ENCODE peak calls at places on chromosomes 12 and 14, in five cellular contexts. J is CD8-positive, alpha-beta T cell; I is foreskin fibroblast; Z is cardiac fibroblast; M is fibroblast of pulmonary artery. L is an unnamed sample.

GRCh38 chr12:51823875-51824565 is 24.5 kb downstream of the FIGNL2 start:
- DNase-seq in Z (peak), M (peak), I (peak), J (no peak), L (no peak)

GRCh38 chr12:64560395-64561301 is 49.6 kb upstream of the RASSF3 start:
- DNase-seq in I (peak), M (peak), Z (peak), J (no peak), L (no peak)

GRCh38 chr14:39315859-39316444 is 82.2 kb downstream of the MIA2 start:
- DNase-seq in I (no peak), Z (no peak), J (no peak), M (no peak), L (no peak)

GRCh38 chr14:55813635-55814034 is 233.6 kb downstream of the KTN1 start:
- DNase-seq in J (no peak), I (no peak), M (no peak), Z (no peak), L (no peak)

GRCh38 chr12:78185109-78185508 is 354.4 kb downstream of the NAV3 start:
- DNase-seq in M (no peak), I (peak), Z (no peak), J (no peak), L (no peak)

GRCh38 chr12:116026768-116027550 is 250.5 kb downstream of the MED13L start:
- DNase-seq in I (no peak), Z (no peak), M (no peak), J (no peak), L (no peak)

GRCh38 chr14:87686736-87687135 is 306.2 kb downstream of the GALC start:
- DNase-seq in M (no peak), I (no peak), J (no peak), Z (no peak), L (no peak)

GRCh38 chr12:75553398-75553797 is 42.0 kb upstream of the KRR1 start:
- DNase-seq in M (no peak), Z (no peak), J (no peak), I (no peak), L (no peak)

GRCh38 chr12:106645465-106646330 is 62.9 kb downstream of the RFX4 start:
- DNase-seq in I (no peak), J (no peak), Z (no peak), M (no peak), L (no peak)

GRCh38 chr12:93912086-93912733 is 235.0 kb downstream of the CRADD start:
- DNase-seq in Z (peak), J (no peak), I (no peak), M (no peak), L (no peak)

GRCh38 chr12:34286934-34287333 is 264.6 kb downstream of the ALG10 start:
- DNase-seq in M (no peak), I (no peak), J (no peak), Z (no peak), L (no peak)

GRCh38 chr12:64810831-64811230 is 13.6 kb upstream of the TBC1D30 start:
- DNase-seq in M (no peak), I (peak), Z (no peak), J (no peak), L (no peak)

GRCh38 chr14:103296007-103296406 is 38.0 kb upstream of the EIF5 start:
- DNase-seq in J (no peak), M (peak), I (peak), Z (peak), L (no peak)

GRCh38 chr14:75648066-75648838 is 12.4 kb downstream of the ERG28 start:
- DNase-seq in J (no peak), Z (peak), M (peak), I (peak), L (no peak)

GRCh38 chr14:29898470-29898869 is 29.2 kb downstream of the PRKD1 start:
- DNase-seq in I (no peak), M (no peak), J (no peak), Z (no peak), L (no peak)

GRCh38 chr12:48414046-48414445 is 58.3 kb upstream of the ANP32D start:
- DNase-seq in Z (peak), J (no peak), I (no peak), M (no peak), L (no peak)

GRCh38 chr12:11797317-11797913 is 147.9 kb downstream of the ETV6 start:
- DNase-seq in J (no peak), M (peak), I (peak), Z (peak), L (no peak)

GRCh38 chr12:13114251-13115052 is 11.0 kb upstream of the GSG1 start:
- DNase-seq in I (no peak), M (no peak), Z (peak), J (no peak), L (no peak)

GRCh38 chr14:93888995-93889394 is 38.1 kb upstream of the FAM181A start:
- DNase-seq in M (no peak), J (no peak), I (no peak), Z (no peak), L (no peak)

GRCh38 chr12:98895086-98895651 is 250.1 kb downstream of the APAF1 start:
- DNase-seq in J (no peak), Z (no peak), M (no peak), I (no peak), L (peak)

GRCh38 chr14:82447586-82447985 is 913.9 kb upstream of the SEL1L start:
- DNase-seq in I (no peak), M (no peak), J (no peak), Z (no peak), L (no peak)

GRCh38 chr14:102893452-102893851 is 29.0 kb upstream of the AMN start:
- DNase-seq in I (peak), Z (peak), M (peak), J (no peak), L (no peak)

GRCh38 chr14:22003471-22003870 is 329.9 kb upstream of the OR4E1 start:
- DNase-seq in Z (no peak), J (peak), M (no peak), I (no peak), L (no peak)

GRCh38 chr14:37170237-37170636 is 2.2 kb downstream of the SLC25A21 start:
- DNase-seq in Z (no peak), J (no peak), M (no peak), I (no peak), L (no peak)

GRCh38 chr12:112750971-112751370 is 40.6 kb upstream of the RPH3A start:
- DNase-seq in J (no peak), I (peak), Z (no peak), M (no peak), L (no peak)

GRCh38 chr14:77409131-77409533 is 14.2 kb downstream of the NOXRED1 start:
- DNase-seq in I (peak), Z (peak), J (no peak), M (peak), L (no peak)

GRCh38 chr12:52235822-52236291 is 2.8 kb downstream of the KRT7 start:
- DNase-seq in I (no peak), M (no peak), J (no peak), Z (no peak), L (no peak)

GRCh38 chr14:36773558-36773957 is 111.9 kb downstream of the PAX9 start:
- DNase-seq in I (no peak), Z (no peak), M (peak), J (no peak), L (no peak)

GRCh38 chr14:96688629-96689028 is 108.6 kb upstream of the VRK1 start:
- DNase-seq in M (no peak), Z (no peak), J (no peak), I (no peak), L (no peak)

GRCh38 chr12:117012189-117012805 is 86.9 kb downstream of the TESC start:
- DNase-seq in I (no peak), M (no peak), J (no peak), Z (peak), L (no peak)

GRCh38 chr14:54211562-54212308 is 185.1 kb upstream of the CDKN3 start:
- DNase-seq in Z (peak), I (peak), M (peak), J (no peak), L (no peak)

DNA sequence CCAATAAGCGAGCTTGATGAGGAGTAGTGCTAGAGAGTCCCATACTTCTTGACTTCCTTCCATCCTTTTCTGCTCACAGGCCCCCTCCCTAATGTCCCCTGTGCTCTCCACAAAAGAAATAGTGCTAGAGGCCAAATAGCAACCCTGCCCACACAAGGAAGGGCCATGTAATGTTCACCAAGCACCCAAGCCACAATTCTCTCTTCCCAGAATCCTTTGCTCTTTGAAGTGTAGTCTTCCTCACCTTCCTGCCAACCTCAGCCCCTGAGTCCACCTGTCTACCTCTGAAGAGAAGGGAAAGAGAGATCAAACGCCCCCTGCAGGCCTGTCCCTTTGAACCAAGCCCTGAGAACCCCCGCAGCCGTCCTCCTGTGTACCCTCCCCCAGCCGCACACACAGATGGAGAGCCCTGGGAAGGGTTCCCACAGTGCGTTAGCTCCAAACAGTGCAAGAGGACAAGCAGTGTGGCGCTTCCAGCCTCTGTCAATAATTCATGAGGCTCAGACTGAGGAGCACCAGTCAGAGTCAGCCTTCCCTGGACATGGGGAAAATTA is 1.9 kb upstream of the DHRS4 start:
- DNase-seq in Z (no peak), I (no peak), J (no peak), M (no peak), L (no peak)
- TF ChIP-seq CTCF in Z (no peak), I (no peak), J (no peak), M (no peak), L (no peak)

DNA sequence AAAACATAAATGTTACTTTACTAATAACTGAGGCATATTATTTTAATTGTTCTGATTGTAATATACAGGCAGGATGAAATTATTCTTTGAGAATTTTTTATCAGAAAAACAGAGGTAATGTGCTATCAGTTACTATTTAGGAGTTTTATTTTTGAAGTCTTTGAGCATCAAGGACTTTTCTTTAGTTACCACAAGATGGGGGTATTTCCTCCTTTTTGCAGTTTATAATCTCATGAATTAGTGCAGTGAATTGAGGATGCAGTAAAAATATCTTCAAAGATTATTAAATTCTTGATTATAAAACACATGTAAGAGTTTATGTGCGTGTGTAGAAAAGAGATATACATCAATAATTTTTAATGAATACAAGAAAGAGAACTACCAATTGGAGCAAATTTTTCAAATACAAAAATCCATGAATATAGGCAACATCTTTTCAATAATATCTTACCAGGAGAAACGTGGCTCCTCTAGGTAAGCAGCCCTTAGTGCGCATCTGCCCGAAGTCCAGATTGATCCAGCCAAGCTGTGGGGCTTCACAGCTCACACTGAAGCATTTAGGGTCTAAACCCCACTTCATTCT is 71.6 kb downstream of the ERGIC2 start:
- DNase-seq in Z (peak), J (no peak), I (peak), M (peak), L (no peak)
- TF ChIP-seq CTCF in Z (peak), J (peak), I (peak), M (peak), L (peak)

GRCh38 chr14:46920542-46920941 is 269.0 kb upstream of the RPL10L start:
- DNase-seq in M (no peak), Z (no peak), I (no peak), J (no peak), L (no peak)
- TF ChIP-seq CTCF in M (peak), Z (no peak), I (no peak), J (no peak), L (peak)

GRCh38 chr14:24212924-24213865 is at the start of gene CHMP4A:
- DNase-seq in I (peak), J (peak), Z (peak), M (peak), L (peak)
- TF ChIP-seq CTCF in I (peak), J (no peak), Z (peak), M (peak), L (no peak)

GRCh38 chr14:97779140-97779539 is 982.0 kb downstream of the VRK1 start:
- DNase-seq in M (no peak), J (no peak), I (no peak), Z (no peak), L (no peak)

GRCh38 chr14:97776890-97777564 is 979.8 kb downstream of the VRK1 start:
- DNase-seq in Z (no peak), M (no peak), J (no peak), I (no peak), L (no peak)

GRCh38 chr14:97780804-97781203 is 983.6 kb downstream of the VRK1 start:
- DNase-seq in I (no peak), M (no peak), Z (no peak), J (no peak), L (no peak)

GRCh38 chr14:97781961-97782360 is 984.8 kb downstream of the VRK1 start:
- DNase-seq in M (no peak), Z (no peak), J (no peak), I (no peak), L (no peak)

DNA sequence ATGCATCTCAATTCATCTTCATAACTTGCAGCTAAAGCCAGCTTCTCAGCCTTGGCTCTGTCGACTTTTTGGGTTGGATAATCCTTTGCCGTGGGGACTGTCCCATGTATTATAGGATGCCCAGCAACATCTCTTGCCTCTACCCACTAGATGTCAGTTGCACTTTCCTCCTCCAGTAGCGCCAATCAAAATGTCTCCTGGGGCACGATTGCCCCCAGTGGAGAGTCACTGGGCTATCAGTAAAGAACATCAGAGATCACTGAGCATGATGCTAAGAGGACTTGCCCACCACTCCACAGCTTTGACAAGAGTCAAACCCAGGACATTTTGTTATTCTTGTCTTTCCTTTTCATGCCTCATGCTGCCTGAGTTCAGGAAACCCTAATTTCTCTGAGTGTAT is 980.4 kb downstream of the VRK1 start:
- DNase-seq in I (no peak), M (no peak), J (peak), Z (no peak), L (no peak)
- TF ChIP-seq CTCF in I (no peak), M (no peak), J (peak), Z (no peak), L (no peak)